ENCODE peak calls at places on chromosomes 7 and 10, in eight cellular contexts. One of them, this sample, is unnamed.

GRCh38 chr10:126948355-126949160 is 43.3 kb downstream of the DOCK1 start:
- DNase-seq in stimulated activated CD4-positive, alpha-beta T cell treated with anti-CD3 and anti-CD28 coated beads, Interleukin-12 subunit alpha, Interleukin-12 subunit beta, amount 100 ng/mL, for 4 hours: no peak
- DNase-seq in SW 1271: no peak
- DNase-seq in cardiac fibroblast: no peak
- DNase-seq in activated T-cell treated with anti-CD3 and anti-CD28 coated beads for 4 hours: no peak
- DNase-seq in HT-29: no peak
- DNase-seq in Calu3: no peak
- DNase-seq in AG20443: no peak
- DNase-seq in this sample: no peak

GRCh38 chr10:26407406-26407969 is 30.7 kb upstream of the APBB1IP start:
- DNase-seq in SW 1271: no peak
- DNase-seq in Calu3: peak
- DNase-seq in HT-29: no peak
- DNase-seq in stimulated activated CD4-positive, alpha-beta T cell treated with anti-CD3 and anti-CD28 coated beads, Interleukin-12 subunit alpha, Interleukin-12 subunit beta, amount 100 ng/mL, for 4 hours: no peak
- DNase-seq in cardiac fibroblast: peak
- DNase-seq in activated T-cell treated with anti-CD3 and anti-CD28 coated beads for 4 hours: no peak
- DNase-seq in AG20443: peak
- DNase-seq in this sample: no peak

GRCh38 chr10:28719789-28720436 is 42.6 kb downstream of the BAMBI start:
- DNase-seq in activated T-cell treated with anti-CD3 and anti-CD28 coated beads for 4 hours: no peak
- DNase-seq in HT-29: no peak
- DNase-seq in stimulated activated CD4-positive, alpha-beta T cell treated with anti-CD3 and anti-CD28 coated beads, Interleukin-12 subunit alpha, Interleukin-12 subunit beta, amount 100 ng/mL, for 4 hours: no peak
- DNase-seq in cardiac fibroblast: peak
- DNase-seq in SW 1271: no peak
- DNase-seq in Calu3: no peak
- DNase-seq in AG20443: no peak
- DNase-seq in this sample: no peak

GRCh38 chr7:27901028-27901760 is 161.2 kb downstream of the TAX1BP1 start:
- DNase-seq in HT-29: no peak
- DNase-seq in AG20443: peak
- DNase-seq in SW 1271: no peak
- DNase-seq in Calu3: no peak
- DNase-seq in stimulated activated CD4-positive, alpha-beta T cell treated with anti-CD3 and anti-CD28 coated beads, Interleukin-12 subunit alpha, Interleukin-12 subunit beta, amount 100 ng/mL, for 4 hours: no peak
- DNase-seq in activated T-cell treated with anti-CD3 and anti-CD28 coated beads for 4 hours: no peak
- DNase-seq in cardiac fibroblast: peak
- DNase-seq in this sample: no peak

GRCh38 chr7:131183611-131184119 is 144.0 kb upstream of the MKLN1 start:
- DNase-seq in AG20443: peak
- DNase-seq in stimulated activated CD4-positive, alpha-beta T cell treated with anti-CD3 and anti-CD28 coated beads, Interleukin-12 subunit alpha, Interleukin-12 subunit beta, amount 100 ng/mL, for 4 hours: no peak
- DNase-seq in Calu3: no peak
- DNase-seq in HT-29: no peak
- DNase-seq in SW 1271: no peak
- DNase-seq in cardiac fibroblast: no peak
- DNase-seq in activated T-cell treated with anti-CD3 and anti-CD28 coated beads for 4 hours: no peak
- DNase-seq in this sample: no peak

GRCh38 chr7:117251687-117252086 is 71.2 kb downstream of the WNT2 start:
- DNase-seq in SW 1271: no peak
- DNase-seq in HT-29: no peak
- DNase-seq in activated T-cell treated with anti-CD3 and anti-CD28 coated beads for 4 hours: no peak
- DNase-seq in AG20443: peak
- DNase-seq in cardiac fibroblast: peak
- DNase-seq in stimulated activated CD4-positive, alpha-beta T cell treated with anti-CD3 and anti-CD28 coated beads, Interleukin-12 subunit alpha, Interleukin-12 subunit beta, amount 100 ng/mL, for 4 hours: no peak
- DNase-seq in Calu3: no peak
- DNase-seq in this sample: no peak

GRCh38 chr10:131732631-131733127 is 168.1 kb upstream of the PPP2R2D start:
- DNase-seq in HT-29: no peak
- DNase-seq in activated T-cell treated with anti-CD3 and anti-CD28 coated beads for 4 hours: no peak
- DNase-seq in stimulated activated CD4-positive, alpha-beta T cell treated with anti-CD3 and anti-CD28 coated beads, Interleukin-12 subunit alpha, Interleukin-12 subunit beta, amount 100 ng/mL, for 4 hours: no peak
- DNase-seq in SW 1271: no peak
- DNase-seq in Calu3: peak
- DNase-seq in cardiac fibroblast: no peak
- DNase-seq in AG20443: no peak
- DNase-seq in this sample: no peak

GRCh38 chr7:19762631-19763030 is 10.8 kb downstream of the TMEM196 start:
- DNase-seq in AG20443: no peak
- DNase-seq in SW 1271: no peak
- DNase-seq in cardiac fibroblast: peak
- DNase-seq in stimulated activated CD4-positive, alpha-beta T cell treated with anti-CD3 and anti-CD28 coated beads, Interleukin-12 subunit alpha, Interleukin-12 subunit beta, amount 100 ng/mL, for 4 hours: no peak
- DNase-seq in Calu3: no peak
- DNase-seq in HT-29: no peak
- DNase-seq in activated T-cell treated with anti-CD3 and anti-CD28 coated beads for 4 hours: no peak
- DNase-seq in this sample: no peak

GRCh38 chr10:130400890-130401289 is 264.7 kb downstream of the GLRX3 start:
- DNase-seq in cardiac fibroblast: no peak
- DNase-seq in SW 1271: no peak
- DNase-seq in AG20443: no peak
- DNase-seq in activated T-cell treated with anti-CD3 and anti-CD28 coated beads for 4 hours: no peak
- DNase-seq in Calu3: no peak
- DNase-seq in HT-29: no peak
- DNase-seq in stimulated activated CD4-positive, alpha-beta T cell treated with anti-CD3 and anti-CD28 coated beads, Interleukin-12 subunit alpha, Interleukin-12 subunit beta, amount 100 ng/mL, for 4 hours: no peak
- DNase-seq in this sample: no peak

GRCh38 chr7:129401228-129401967 is 32.8 kb upstream of the STRIP2 start:
- DNase-seq in HT-29: peak
- DNase-seq in stimulated activated CD4-positive, alpha-beta T cell treated with anti-CD3 and anti-CD28 coated beads, Interleukin-12 subunit alpha, Interleukin-12 subunit beta, amount 100 ng/mL, for 4 hours: no peak
- DNase-seq in SW 1271: no peak
- DNase-seq in Calu3: peak
- DNase-seq in activated T-cell treated with anti-CD3 and anti-CD28 coated beads for 4 hours: no peak
- DNase-seq in cardiac fibroblast: no peak
- DNase-seq in AG20443: peak
- DNase-seq in this sample: no peak

GRCh38 chr7:104967595-104967994 is 46.4 kb upstream of the KMT2E start:
- DNase-seq in HT-29: no peak
- DNase-seq in stimulated activated CD4-positive, alpha-beta T cell treated with anti-CD3 and anti-CD28 coated beads, Interleukin-12 subunit alpha, Interleukin-12 subunit beta, amount 100 ng/mL, for 4 hours: no peak
- DNase-seq in activated T-cell treated with anti-CD3 and anti-CD28 coated beads for 4 hours: no peak
- DNase-seq in Calu3: no peak
- DNase-seq in cardiac fibroblast: peak
- DNase-seq in SW 1271: no peak
- DNase-seq in AG20443: peak
- DNase-seq in this sample: no peak

GRCh38 chr7:90244909-90245841 is at the start of gene CFAP69:
- DNase-seq in Calu3: peak
- DNase-seq in cardiac fibroblast: peak
- DNase-seq in HT-29: peak
- DNase-seq in AG20443: peak
- DNase-seq in SW 1271: peak
- DNase-seq in stimulated activated CD4-positive, alpha-beta T cell treated with anti-CD3 and anti-CD28 coated beads, Interleukin-12 subunit alpha, Interleukin-12 subunit beta, amount 100 ng/mL, for 4 hours: peak
- DNase-seq in activated T-cell treated with anti-CD3 and anti-CD28 coated beads for 4 hours: peak
- DNase-seq in this sample: peak

GRCh38 chr7:35878356-35878755 is 77.5 kb downstream of the SEPTIN7 start:
- DNase-seq in cardiac fibroblast: peak
- DNase-seq in SW 1271: no peak
- DNase-seq in Calu3: no peak
- DNase-seq in HT-29: no peak
- DNase-seq in activated T-cell treated with anti-CD3 and anti-CD28 coated beads for 4 hours: no peak
- DNase-seq in stimulated activated CD4-positive, alpha-beta T cell treated with anti-CD3 and anti-CD28 coated beads, Interleukin-12 subunit alpha, Interleukin-12 subunit beta, amount 100 ng/mL, for 4 hours: no peak
- DNase-seq in AG20443: no peak
- DNase-seq in this sample: no peak

GRCh38 chr10:23702977-23703414 is 264.1 kb downstream of the OTUD1 start:
- DNase-seq in Calu3: peak
- DNase-seq in activated T-cell treated with anti-CD3 and anti-CD28 coated beads for 4 hours: peak
- DNase-seq in SW 1271: no peak
- DNase-seq in HT-29: peak
- DNase-seq in AG20443: peak
- DNase-seq in stimulated activated CD4-positive, alpha-beta T cell treated with anti-CD3 and anti-CD28 coated beads, Interleukin-12 subunit alpha, Interleukin-12 subunit beta, amount 100 ng/mL, for 4 hours: peak
- DNase-seq in cardiac fibroblast: peak
- DNase-seq in this sample: peak

GRCh38 chr7:135970682-135971365 is 6.3 kb downstream of the MTPN start:
- DNase-seq in HT-29: no peak
- DNase-seq in stimulated activated CD4-positive, alpha-beta T cell treated with anti-CD3 and anti-CD28 coated beads, Interleukin-12 subunit alpha, Interleukin-12 subunit beta, amount 100 ng/mL, for 4 hours: no peak
- DNase-seq in Calu3: no peak
- DNase-seq in cardiac fibroblast: no peak
- DNase-seq in AG20443: no peak
- DNase-seq in SW 1271: no peak
- DNase-seq in activated T-cell treated with anti-CD3 and anti-CD28 coated beads for 4 hours: no peak
- DNase-seq in this sample: no peak

GRCh38 chr7:17463511-17464085 is 165.1 kb downstream of the AHR start:
- DNase-seq in cardiac fibroblast: no peak
- DNase-seq in HT-29: no peak
- DNase-seq in activated T-cell treated with anti-CD3 and anti-CD28 coated beads for 4 hours: no peak
- DNase-seq in SW 1271: no peak
- DNase-seq in Calu3: no peak
- DNase-seq in stimulated activated CD4-positive, alpha-beta T cell treated with anti-CD3 and anti-CD28 coated beads, Interleukin-12 subunit alpha, Interleukin-12 subunit beta, amount 100 ng/mL, for 4 hours: no peak
- DNase-seq in AG20443: no peak
- DNase-seq in this sample: no peak

GRCh38 chr10:117391436-117392205 is 16.4 kb upstream of the PDZD8 start:
- DNase-seq in SW 1271: no peak
- DNase-seq in HT-29: peak
- DNase-seq in AG20443: peak
- DNase-seq in stimulated activated CD4-positive, alpha-beta T cell treated with anti-CD3 and anti-CD28 coated beads, Interleukin-12 subunit alpha, Interleukin-12 subunit beta, amount 100 ng/mL, for 4 hours: no peak
- DNase-seq in cardiac fibroblast: peak
- DNase-seq in Calu3: no peak
- DNase-seq in activated T-cell treated with anti-CD3 and anti-CD28 coated beads for 4 hours: no peak
- DNase-seq in this sample: no peak

GRCh38 chr7:30920584-30921539 is 9.2 kb downstream of the AQP1 start:
- DNase-seq in AG20443: peak
- DNase-seq in SW 1271: no peak
- DNase-seq in HT-29: no peak
- DNase-seq in Calu3: peak
- DNase-seq in stimulated activated CD4-positive, alpha-beta T cell treated with anti-CD3 and anti-CD28 coated beads, Interleukin-12 subunit alpha, Interleukin-12 subunit beta, amount 100 ng/mL, for 4 hours: no peak
- DNase-seq in cardiac fibroblast: peak
- DNase-seq in activated T-cell treated with anti-CD3 and anti-CD28 coated beads for 4 hours: no peak
- DNase-seq in this sample: no peak

GRCh38 chr7:48171190-48171589 is at the start of gene ABCA13:
- DNase-seq in cardiac fibroblast: peak
- DNase-seq in Calu3: no peak
- DNase-seq in HT-29: no peak
- DNase-seq in stimulated activated CD4-positive, alpha-beta T cell treated with anti-CD3 and anti-CD28 coated beads, Interleukin-12 subunit alpha, Interleukin-12 subunit beta, amount 100 ng/mL, for 4 hours: no peak
- DNase-seq in activated T-cell treated with anti-CD3 and anti-CD28 coated beads for 4 hours: no peak
- DNase-seq in AG20443: peak
- DNase-seq in SW 1271: no peak
- DNase-seq in this sample: no peak

GRCh38 chr10:103080891-103081581 is 112.0 kb downstream of the NT5C2 start:
- DNase-seq in activated T-cell treated with anti-CD3 and anti-CD28 coated beads for 4 hours: no peak
- DNase-seq in cardiac fibroblast: no peak
- DNase-seq in Calu3: peak
- DNase-seq in SW 1271: no peak
- DNase-seq in stimulated activated CD4-positive, alpha-beta T cell treated with anti-CD3 and anti-CD28 coated beads, Interleukin-12 subunit alpha, Interleukin-12 subunit beta, amount 100 ng/mL, for 4 hours: no peak
- DNase-seq in AG20443: peak
- DNase-seq in HT-29: peak
- DNase-seq in this sample: no peak

GRCh38 chr7:127702938-127703337 is 50.9 kb downstream of the SND1 start:
- DNase-seq in Calu3: no peak
- DNase-seq in activated T-cell treated with anti-CD3 and anti-CD28 coated beads for 4 hours: no peak
- DNase-seq in SW 1271: no peak
- DNase-seq in stimulated activated CD4-positive, alpha-beta T cell treated with anti-CD3 and anti-CD28 coated beads, Interleukin-12 subunit alpha, Interleukin-12 subunit beta, amount 100 ng/mL, for 4 hours: no peak
- DNase-seq in AG20443: peak
- DNase-seq in cardiac fibroblast: no peak
- DNase-seq in HT-29: no peak
- DNase-seq in this sample: no peak

GRCh38 chr7:149144996-149145850 is 2.0 kb upstream of the ZNF398 start:
- DNase-seq in AG20443: no peak
- DNase-seq in HT-29: peak
- DNase-seq in SW 1271: no peak
- DNase-seq in activated T-cell treated with anti-CD3 and anti-CD28 coated beads for 4 hours: no peak
- DNase-seq in Calu3: peak
- DNase-seq in cardiac fibroblast: no peak
- DNase-seq in stimulated activated CD4-positive, alpha-beta T cell treated with anti-CD3 and anti-CD28 coated beads, Interleukin-12 subunit alpha, Interleukin-12 subunit beta, amount 100 ng/mL, for 4 hours: no peak
- DNase-seq in this sample: no peak

GRCh38 chr7:24795407-24795767 is 38.1 kb upstream of the GSDME start:
- DNase-seq in stimulated activated CD4-positive, alpha-beta T cell treated with anti-CD3 and anti-CD28 coated beads, Interleukin-12 subunit alpha, Interleukin-12 subunit beta, amount 100 ng/mL, for 4 hours: no peak
- DNase-seq in AG20443: no peak
- DNase-seq in activated T-cell treated with anti-CD3 and anti-CD28 coated beads for 4 hours: no peak
- DNase-seq in HT-29: no peak
- DNase-seq in SW 1271: no peak
- DNase-seq in Calu3: no peak
- DNase-seq in cardiac fibroblast: no peak
- DNase-seq in this sample: no peak

GRCh38 chr10:30985552-30985951 is 46.1 kb downstream of the ZNF438 start:
- DNase-seq in activated T-cell treated with anti-CD3 and anti-CD28 coated beads for 4 hours: no peak
- DNase-seq in stimulated activated CD4-positive, alpha-beta T cell treated with anti-CD3 and anti-CD28 coated beads, Interleukin-12 subunit alpha, Interleukin-12 subunit beta, amount 100 ng/mL, for 4 hours: no peak
- DNase-seq in Calu3: no peak
- DNase-seq in SW 1271: peak
- DNase-seq in HT-29: no peak
- DNase-seq in AG20443: no peak
- DNase-seq in cardiac fibroblast: peak
- DNase-seq in this sample: no peak

GRCh38 chr10:83952273-83952672 is 187.0 kb upstream of the GHITM start:
- DNase-seq in cardiac fibroblast: no peak
- DNase-seq in stimulated activated CD4-positive, alpha-beta T cell treated with anti-CD3 and anti-CD28 coated beads, Interleukin-12 subunit alpha, Interleukin-12 subunit beta, amount 100 ng/mL, for 4 hours: no peak
- DNase-seq in AG20443: no peak
- DNase-seq in Calu3: no peak
- DNase-seq in SW 1271: no peak
- DNase-seq in HT-29: no peak
- DNase-seq in activated T-cell treated with anti-CD3 and anti-CD28 coated beads for 4 hours: no peak
- DNase-seq in this sample: no peak

GRCh38 chr7:131524116-131524515 is 32.3 kb downstream of the PODXL start:
- DNase-seq in AG20443: no peak
- DNase-seq in cardiac fibroblast: no peak
- DNase-seq in HT-29: no peak
- DNase-seq in activated T-cell treated with anti-CD3 and anti-CD28 coated beads for 4 hours: no peak
- DNase-seq in Calu3: no peak
- DNase-seq in stimulated activated CD4-positive, alpha-beta T cell treated with anti-CD3 and anti-CD28 coated beads, Interleukin-12 subunit alpha, Interleukin-12 subunit beta, amount 100 ng/mL, for 4 hours: no peak
- DNase-seq in SW 1271: no peak
- DNase-seq in this sample: no peak

GRCh38 chr10:53256623-53257022 is 484.0 kb upstream of the MBL2 start:
- DNase-seq in AG20443: no peak
- DNase-seq in Calu3: peak
- DNase-seq in HT-29: no peak
- DNase-seq in SW 1271: no peak
- DNase-seq in activated T-cell treated with anti-CD3 and anti-CD28 coated beads for 4 hours: no peak
- DNase-seq in cardiac fibroblast: no peak
- DNase-seq in stimulated activated CD4-positive, alpha-beta T cell treated with anti-CD3 and anti-CD28 coated beads, Interleukin-12 subunit alpha, Interleukin-12 subunit beta, amount 100 ng/mL, for 4 hours: no peak
- DNase-seq in this sample: no peak

GRCh38 chr10:86203162-86203905 is 163.3 kb downstream of the GRID1 start:
- DNase-seq in SW 1271: no peak
- DNase-seq in stimulated activated CD4-positive, alpha-beta T cell treated with anti-CD3 and anti-CD28 coated beads, Interleukin-12 subunit alpha, Interleukin-12 subunit beta, amount 100 ng/mL, for 4 hours: no peak
- DNase-seq in activated T-cell treated with anti-CD3 and anti-CD28 coated beads for 4 hours: no peak
- DNase-seq in AG20443: peak
- DNase-seq in Calu3: peak
- DNase-seq in HT-29: peak
- DNase-seq in cardiac fibroblast: peak
- DNase-seq in this sample: peak

GRCh38 chr10:120702032-120702431 is 149.1 kb upstream of the WDR11 start:
- DNase-seq in AG20443: no peak
- DNase-seq in Calu3: no peak
- DNase-seq in cardiac fibroblast: no peak
- DNase-seq in SW 1271: no peak
- DNase-seq in activated T-cell treated with anti-CD3 and anti-CD28 coated beads for 4 hours: no peak
- DNase-seq in HT-29: no peak
- DNase-seq in stimulated activated CD4-positive, alpha-beta T cell treated with anti-CD3 and anti-CD28 coated beads, Interleukin-12 subunit alpha, Interleukin-12 subunit beta, amount 100 ng/mL, for 4 hours: no peak
- DNase-seq in this sample: no peak

GRCh38 chr10:17683541-17683940 is 39.6 kb downstream of the STAM start:
- DNase-seq in SW 1271: no peak
- DNase-seq in HT-29: no peak
- DNase-seq in Calu3: no peak
- DNase-seq in activated T-cell treated with anti-CD3 and anti-CD28 coated beads for 4 hours: no peak
- DNase-seq in stimulated activated CD4-positive, alpha-beta T cell treated with anti-CD3 and anti-CD28 coated beads, Interleukin-12 subunit alpha, Interleukin-12 subunit beta, amount 100 ng/mL, for 4 hours: no peak
- DNase-seq in AG20443: no peak
- DNase-seq in cardiac fibroblast: no peak
- DNase-seq in this sample: no peak

GRCh38 chr7:119482209-119482608 is 790.8 kb upstream of the KCND2 start:
- DNase-seq in SW 1271: no peak
- DNase-seq in HT-29: peak
- DNase-seq in AG20443: peak
- DNase-seq in cardiac fibroblast: peak
- DNase-seq in Calu3: peak
- DNase-seq in stimulated activated CD4-positive, alpha-beta T cell treated with anti-CD3 and anti-CD28 coated beads, Interleukin-12 subunit alpha, Interleukin-12 subunit beta, amount 100 ng/mL, for 4 hours: no peak
- DNase-seq in activated T-cell treated with anti-CD3 and anti-CD28 coated beads for 4 hours: no peak
- DNase-seq in this sample: no peak

GRCh38 chr7:102044984-102045673 is 227.7 kb downstream of the CUX1 start:
- DNase-seq in cardiac fibroblast: peak
- DNase-seq in SW 1271: no peak
- DNase-seq in activated T-cell treated with anti-CD3 and anti-CD28 coated beads for 4 hours: no peak
- DNase-seq in stimulated activated CD4-positive, alpha-beta T cell treated with anti-CD3 and anti-CD28 coated beads, Interleukin-12 subunit alpha, Interleukin-12 subunit beta, amount 100 ng/mL, for 4 hours: no peak
- DNase-seq in Calu3: no peak
- DNase-seq in HT-29: no peak
- DNase-seq in AG20443: peak
- DNase-seq in this sample: no peak

GRCh38 chr7:120053390-120053961 is 219.5 kb upstream of the KCND2 start:
- DNase-seq in stimulated activated CD4-positive, alpha-beta T cell treated with anti-CD3 and anti-CD28 coated beads, Interleukin-12 subunit alpha, Interleukin-12 subunit beta, amount 100 ng/mL, for 4 hours: no peak
- DNase-seq in SW 1271: no peak
- DNase-seq in cardiac fibroblast: peak
- DNase-seq in activated T-cell treated with anti-CD3 and anti-CD28 coated beads for 4 hours: no peak
- DNase-seq in Calu3: no peak
- DNase-seq in HT-29: no peak
- DNase-seq in AG20443: no peak
- DNase-seq in this sample: no peak

GRCh38 chr10:102072867-102073527 is 7.8 kb downstream of the HPS6 start:
- DNase-seq in AG20443: peak
- DNase-seq in HT-29: peak
- DNase-seq in stimulated activated CD4-positive, alpha-beta T cell treated with anti-CD3 and anti-CD28 coated beads, Interleukin-12 subunit alpha, Interleukin-12 subunit beta, amount 100 ng/mL, for 4 hours: peak
- DNase-seq in Calu3: peak
- DNase-seq in activated T-cell treated with anti-CD3 and anti-CD28 coated beads for 4 hours: peak
- DNase-seq in SW 1271: no peak
- DNase-seq in cardiac fibroblast: peak
- DNase-seq in this sample: peak

This sample was measured in progenitor cell of endocrine pancreas.